ENCODE peak calls at places on chromosomes 6 and 20, in seven cellular contexts. One of them, this sample, is unnamed.
A peak's percentile ranks its signal among the peaks of the same experiment; 100 is the strongest.

GRCh38 chr20:19628570-19629134 is 129.4 kb upstream of the RIN2 start:
- DNase-seq in body of pancreas: peak; percentile 80
- DNase-seq in transverse colon: peak; percentile 62
- DNase-seq in testis: peak; percentile 71
- DNase-seq in stomach: peak; percentile 65
- DNase-seq in heart left ventricle: peak; percentile 43
- DNase-seq in adrenal gland: peak; percentile 70
- DNase-seq in this sample: peak; percentile 43

GRCh38 chr6:71246596-71246995 is 42.0 kb upstream of the OGFRL1 start:
- DNase-seq in body of pancreas: no peak
- DNase-seq in transverse colon: no peak
- DNase-seq in testis: no peak
- DNase-seq in stomach: no peak
- DNase-seq in heart left ventricle: no peak
- DNase-seq in adrenal gland: no peak
- DNase-seq in this sample: no peak

GRCh38 chr20:18679020-18679419 is 91.2 kb downstream of the DTD1 start:
- DNase-seq in body of pancreas: peak; percentile 8
- DNase-seq in transverse colon: no peak
- DNase-seq in testis: no peak
- DNase-seq in stomach: peak; percentile 43
- DNase-seq in heart left ventricle: no peak
- DNase-seq in adrenal gland: no peak
- DNase-seq in this sample: no peak

GRCh38 chr6:8057263-8057662 is 6.9 kb downstream of the BLOC1S5 start:
- DNase-seq in body of pancreas: no peak
- DNase-seq in transverse colon: no peak
- DNase-seq in testis: no peak
- DNase-seq in stomach: no peak
- DNase-seq in heart left ventricle: no peak
- DNase-seq in adrenal gland: no peak
- DNase-seq in this sample: no peak

GRCh38 chr6:110560239-110561015 is 84.0 kb upstream of the SLC22A16 start:
- DNase-seq in body of pancreas: no peak
- DNase-seq in transverse colon: no peak
- DNase-seq in testis: no peak
- DNase-seq in stomach: no peak
- DNase-seq in heart left ventricle: no peak
- DNase-seq in adrenal gland: no peak
- DNase-seq in this sample: no peak

GRCh38 chr20:39835040-39835842 is 853.8 kb downstream of the MAFB start:
- DNase-seq in body of pancreas: peak; percentile 59
- DNase-seq in transverse colon: no peak
- DNase-seq in testis: peak; percentile 29
- DNase-seq in stomach: no peak
- DNase-seq in heart left ventricle: no peak
- DNase-seq in adrenal gland: no peak
- DNase-seq in this sample: no peak

GRCh38 chr20:58349586-58349985 is 39.4 kb upstream of the VAPB start:
- DNase-seq in body of pancreas: no peak
- DNase-seq in transverse colon: no peak
- DNase-seq in testis: no peak
- DNase-seq in stomach: no peak
- DNase-seq in heart left ventricle: no peak
- DNase-seq in adrenal gland: no peak
- DNase-seq in this sample: peak; percentile 67

GRCh38 chr20:24993337-24994185 is 1.0 kb upstream of the APMAP start:
- DNase-seq in body of pancreas: no peak
- DNase-seq in transverse colon: no peak
- DNase-seq in testis: no peak
- DNase-seq in stomach: no peak
- DNase-seq in heart left ventricle: no peak
- DNase-seq in adrenal gland: no peak
- DNase-seq in this sample: peak; percentile 6

GRCh38 chr20:58523072-58523681 is 8.0 kb upstream of the APCDD1L start:
- DNase-seq in body of pancreas: no peak
- DNase-seq in transverse colon: no peak
- DNase-seq in testis: no peak
- DNase-seq in stomach: no peak
- DNase-seq in heart left ventricle: no peak
- DNase-seq in adrenal gland: no peak
- DNase-seq in this sample: no peak

GRCh38 chr6:131400782-131401496 is 172.1 kb upstream of the ARG1 start:
- DNase-seq in body of pancreas: no peak
- DNase-seq in transverse colon: no peak
- DNase-seq in testis: no peak
- DNase-seq in stomach: no peak
- DNase-seq in heart left ventricle: no peak
- DNase-seq in adrenal gland: no peak
- DNase-seq in this sample: no peak

GRCh38 chr6:63997217-63997616 is 361.6 kb downstream of the PHF3 start:
- DNase-seq in body of pancreas: no peak
- DNase-seq in transverse colon: no peak
- DNase-seq in testis: no peak
- DNase-seq in stomach: no peak
- DNase-seq in heart left ventricle: no peak
- DNase-seq in adrenal gland: no peak
- DNase-seq in this sample: no peak

GRCh38 chr6:27617700-27618689 is 145.1 kb upstream of the ZNF184 start:
- DNase-seq in body of pancreas: no peak
- DNase-seq in transverse colon: no peak
- DNase-seq in testis: no peak
- DNase-seq in stomach: no peak
- DNase-seq in heart left ventricle: no peak
- DNase-seq in adrenal gland: no peak
- DNase-seq in this sample: no peak

GRCh38 chr20:53938739-53939138 is 131.7 kb downstream of the BCAS1 start:
- DNase-seq in body of pancreas: no peak
- DNase-seq in transverse colon: no peak
- DNase-seq in testis: no peak
- DNase-seq in stomach: no peak
- DNase-seq in heart left ventricle: no peak
- DNase-seq in adrenal gland: no peak
- DNase-seq in this sample: no peak

GRCh38 chr20:15039088-15039762 is 701.8 kb upstream of the FLRT3 start:
- DNase-seq in body of pancreas: no peak
- DNase-seq in transverse colon: no peak
- DNase-seq in testis: no peak
- DNase-seq in stomach: no peak
- DNase-seq in heart left ventricle: no peak
- DNase-seq in adrenal gland: no peak
- DNase-seq in this sample: no peak

GRCh38 chr6:28105286-28105685 is 19.1 kb upstream of the ZSCAN16 start:
- DNase-seq in body of pancreas: no peak
- DNase-seq in transverse colon: no peak
- DNase-seq in testis: no peak
- DNase-seq in stomach: no peak
- DNase-seq in heart left ventricle: no peak
- DNase-seq in adrenal gland: no peak
- DNase-seq in this sample: peak; percentile 14

GRCh38 chr6:26222587-26222986 is 135.4 kb downstream of the HFE start:
- DNase-seq in body of pancreas: no peak
- DNase-seq in transverse colon: no peak
- DNase-seq in testis: no peak
- DNase-seq in stomach: no peak
- DNase-seq in heart left ventricle: no peak
- DNase-seq in adrenal gland: no peak
- DNase-seq in this sample: no peak

GRCh38 chr20:53922901-53923314 is 147.5 kb downstream of the BCAS1 start:
- DNase-seq in body of pancreas: peak; percentile 43
- DNase-seq in transverse colon: peak; percentile 29
- DNase-seq in testis: no peak
- DNase-seq in stomach: no peak
- DNase-seq in heart left ventricle: no peak
- DNase-seq in adrenal gland: no peak
- DNase-seq in this sample: no peak

GRCh38 chr20:45962031-45962755 is 9.8 kb downstream of the ZNF335 start:
- DNase-seq in body of pancreas: no peak
- DNase-seq in transverse colon: no peak
- DNase-seq in testis: no peak
- DNase-seq in stomach: no peak
- DNase-seq in heart left ventricle: no peak
- DNase-seq in adrenal gland: peak; percentile 8
- DNase-seq in this sample: no peak

GRCh38 chr6:111555041-111555440 is 50.6 kb downstream of the TRAF3IP2 start:
- DNase-seq in body of pancreas: no peak
- DNase-seq in transverse colon: no peak
- DNase-seq in testis: no peak
- DNase-seq in stomach: no peak
- DNase-seq in heart left ventricle: no peak
- DNase-seq in adrenal gland: no peak
- DNase-seq in this sample: no peak

DNA sequence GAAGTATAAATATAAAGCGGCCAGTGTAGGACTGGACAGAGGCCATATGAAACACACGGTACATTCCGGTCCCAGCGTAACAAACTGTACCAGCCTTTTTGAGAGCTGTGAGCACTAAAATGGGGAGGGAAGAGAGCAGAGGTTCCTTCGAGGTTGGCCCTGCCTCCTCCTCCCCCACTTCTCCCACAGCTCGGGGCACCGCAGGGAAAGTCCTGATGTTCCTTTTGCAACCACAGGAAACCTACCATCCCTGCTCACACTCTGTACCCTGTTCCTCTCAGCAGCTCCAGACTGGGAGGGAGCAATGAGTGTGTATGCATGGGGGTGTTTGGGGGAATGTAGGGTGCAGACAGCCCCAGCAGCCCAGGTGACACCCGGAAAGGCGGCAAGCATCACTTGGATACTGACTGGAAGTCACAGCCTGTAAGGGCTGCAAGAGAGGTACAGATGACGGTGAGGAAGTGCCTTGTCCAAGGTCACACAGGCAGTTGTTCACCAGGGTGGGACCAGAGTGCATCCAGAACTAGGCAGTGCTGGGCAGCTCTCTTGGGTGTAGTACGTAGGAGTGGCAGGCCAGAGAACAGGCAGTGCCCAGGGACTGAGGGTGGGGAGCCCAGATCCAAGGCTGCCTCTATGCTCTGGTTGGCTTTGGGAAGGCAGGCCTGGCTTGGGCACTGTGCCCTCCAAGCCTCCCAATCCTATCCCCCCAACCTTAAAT is 11.0 kb upstream of the ARMC12 start:
- DNase-seq in body of pancreas: peak; percentile 85
- DNase-seq in transverse colon: peak; percentile 91
- DNase-seq in testis: peak; percentile 85
- DNase-seq in stomach: peak; percentile 84
- DNase-seq in heart left ventricle: peak; percentile 28
- DNase-seq in adrenal gland: peak; percentile 62
- DNase-seq in this sample: no peak
- TF ChIP-seq POLR2A in body of pancreas: no peak
- TF ChIP-seq POLR2A in transverse colon: peak; percentile 71
- TF ChIP-seq POLR2A in testis: no peak
- TF ChIP-seq POLR2A in stomach: no peak
- TF ChIP-seq POLR2A in heart left ventricle: no peak
- TF ChIP-seq POLR2A in adrenal gland: peak; percentile 51
- TF ChIP-seq POLR2A in this sample: no peak

GRCh38 chr6:2940010-2940850 is 31.1 kb downstream of the SERPINB6 start:
- DNase-seq in body of pancreas: no peak
- DNase-seq in transverse colon: no peak
- DNase-seq in testis: peak; percentile 80
- DNase-seq in stomach: peak; percentile 25
- DNase-seq in heart left ventricle: no peak
- DNase-seq in adrenal gland: no peak
- DNase-seq in this sample: no peak
- TF ChIP-seq POLR2A in body of pancreas: no peak
- TF ChIP-seq POLR2A in transverse colon: no peak
- TF ChIP-seq POLR2A in testis: no peak
- TF ChIP-seq POLR2A in stomach: no peak
- TF ChIP-seq POLR2A in heart left ventricle: no peak
- TF ChIP-seq POLR2A in adrenal gland: no peak
- TF ChIP-seq POLR2A in this sample: no peak

DNA sequence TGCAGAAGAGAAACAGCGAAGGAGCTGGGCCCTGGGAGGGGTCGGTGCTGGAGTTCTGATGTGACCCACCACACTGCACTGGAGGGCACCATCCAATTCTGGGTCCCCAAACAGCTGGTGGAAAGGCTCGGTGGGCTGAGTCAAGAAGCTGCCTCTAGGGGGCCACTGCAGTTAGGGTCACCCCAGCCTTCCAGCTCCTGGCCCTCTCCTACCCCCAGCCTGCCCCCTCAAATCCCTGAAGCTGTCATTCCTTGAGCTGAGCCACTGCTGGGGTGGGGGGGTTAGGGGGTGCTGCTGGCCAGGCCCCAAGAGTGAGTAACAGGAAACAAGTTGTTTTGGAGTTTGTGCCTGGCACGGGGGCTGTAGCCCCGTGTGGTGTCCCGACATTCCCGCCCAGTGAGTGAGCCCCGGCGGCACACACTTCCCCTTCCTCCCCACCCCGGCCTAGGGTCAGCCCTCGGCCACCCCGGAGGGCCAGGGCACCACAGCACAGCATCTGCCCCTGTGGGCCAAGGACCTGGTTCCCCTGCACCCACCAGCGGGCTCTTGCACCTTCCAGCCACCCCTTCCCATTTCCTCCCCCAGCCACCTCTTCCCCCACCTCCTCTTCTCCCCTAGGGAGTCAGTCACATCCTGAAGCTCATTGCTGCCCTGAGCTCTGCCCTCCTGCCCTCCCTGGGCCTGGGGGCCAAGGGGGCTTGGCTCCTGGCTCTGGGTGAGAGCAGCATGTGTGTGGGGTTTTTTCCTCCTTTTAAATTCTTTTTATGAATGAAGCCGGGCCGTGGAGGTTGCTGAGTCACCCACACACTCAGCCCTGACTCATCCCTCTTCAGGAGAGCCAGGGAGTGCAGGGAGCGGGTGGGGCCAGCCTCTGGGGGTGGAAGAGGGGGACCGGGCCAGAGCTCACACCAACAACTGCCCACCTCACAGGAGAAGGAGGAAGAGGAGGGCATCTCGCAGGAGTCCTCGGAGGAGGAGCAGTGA is 4.6 kb downstream of the SMIM29 start:
- DNase-seq in body of pancreas: peak; percentile 60
- DNase-seq in transverse colon: peak; percentile 57
- DNase-seq in testis: peak; percentile 58
- DNase-seq in stomach: peak; percentile 63
- DNase-seq in heart left ventricle: no peak
- DNase-seq in adrenal gland: peak; percentile 89
- DNase-seq in this sample: peak; percentile 94
- TF ChIP-seq POLR2A in body of pancreas: no peak
- TF ChIP-seq POLR2A in transverse colon: no peak
- TF ChIP-seq POLR2A in testis: no peak
- TF ChIP-seq POLR2A in stomach: no peak
- TF ChIP-seq POLR2A in heart left ventricle: no peak
- TF ChIP-seq POLR2A in adrenal gland: no peak
- TF ChIP-seq POLR2A in this sample: no peak

DNA sequence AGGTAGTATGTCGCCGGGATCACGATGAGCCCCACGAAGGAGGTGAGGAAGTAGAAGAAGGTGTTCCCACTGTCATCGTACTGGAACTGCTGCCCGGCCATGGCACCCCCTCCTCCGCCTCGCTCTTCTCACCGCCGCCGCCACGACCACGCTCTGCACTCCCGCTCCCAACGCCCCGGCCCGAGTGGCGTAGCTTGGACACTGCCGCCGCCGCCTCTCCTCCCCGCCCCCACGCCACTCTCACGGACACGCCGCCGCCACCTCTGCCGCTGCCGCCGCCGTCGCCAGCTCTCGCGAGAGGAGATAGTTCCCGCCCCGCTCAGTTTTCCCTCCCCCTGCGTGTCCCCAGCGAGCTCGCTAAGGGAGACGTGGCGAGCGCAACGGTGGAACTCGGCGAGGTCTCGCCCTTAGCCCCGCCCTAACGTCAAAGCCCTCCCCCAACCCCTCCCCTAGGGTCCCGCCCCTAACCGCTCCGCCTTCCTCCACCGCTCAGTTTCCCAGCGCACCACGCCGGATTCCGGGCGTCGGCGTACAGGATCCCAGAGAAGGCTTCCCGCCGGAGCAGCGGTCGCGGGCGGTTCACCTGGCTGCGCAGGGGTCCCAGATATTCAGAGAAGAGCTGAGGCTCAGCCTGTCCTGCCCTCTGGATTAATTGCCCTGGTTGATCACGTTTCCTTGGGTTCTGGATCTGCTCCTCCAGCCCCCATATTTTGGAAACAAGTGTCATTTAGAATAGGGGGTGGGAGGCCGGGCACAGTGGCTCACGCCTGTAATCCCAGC is at the start of gene SEC63:
- DNase-seq in body of pancreas: peak; percentile 98
- DNase-seq in transverse colon: peak; percentile 98
- DNase-seq in testis: peak; percentile 97
- DNase-seq in stomach: peak; percentile 98
- DNase-seq in heart left ventricle: peak; percentile 98
- DNase-seq in adrenal gland: peak; percentile 99
- DNase-seq in this sample: peak; percentile 82
- TF ChIP-seq POLR2A in body of pancreas: peak; percentile 98
- TF ChIP-seq POLR2A in transverse colon: peak; percentile 96
- TF ChIP-seq POLR2A in testis: peak; percentile 79
- TF ChIP-seq POLR2A in stomach: no peak
- TF ChIP-seq POLR2A in heart left ventricle: peak; percentile 85
- TF ChIP-seq POLR2A in adrenal gland: peak; percentile 91
- TF ChIP-seq POLR2A in this sample: peak; percentile 92